ENCODE peak calls at places on chromosomes 5 and 9, in ten cellular contexts. D is GM12865, G is ovary, C is AG10803, P is HCT116, E is left lung, L is tibial artery, H is fibroblast of mammary gland, Y is astrocyte, W is stomach. K is an unnamed sample.

GRCh38 chr9:123335227-123335985 is 20.6 kb upstream of the CRB2 start:
- DNase-seq in E (peak), L (no peak), W (no peak), D (no peak), Y (peak), H (peak), C (peak), G (no peak), P (no peak), K (peak)

GRCh38 chr9:136720251-136720886 is 8.0 kb downstream of the DIPK1B start:
- DNase-seq in G (peak), L (no peak), E (no peak), Y (no peak), H (no peak), D (no peak), P (no peak), W (no peak), C (no peak), K (no peak)

GRCh38 chr9:20508242-20508641 is 114.1 kb downstream of the MLLT3 start:
- DNase-seq in H (no peak), P (no peak), G (no peak), C (no peak), E (no peak), D (peak), Y (no peak), L (no peak), W (no peak), K (no peak)

GRCh38 chr9:75185585-75186170 is 97.4 kb downstream of the OSTF1 start:
- DNase-seq in G (no peak), E (no peak), D (peak), W (peak), Y (no peak), P (peak), L (no peak), C (peak), H (peak), K (peak)

GRCh38 chr5:115419794-115420585 is 123.5 kb upstream of the CCDC112 start:
- DNase-seq in E (peak), Y (peak), P (peak), C (peak), L (no peak), H (peak), W (no peak), D (no peak), G (no peak), K (peak)

GRCh38 chr5:120604898-120605297 is 140.8 kb downstream of the PRR16 start:
- DNase-seq in L (no peak), G (no peak), H (peak), P (peak), C (peak), E (no peak), Y (peak), D (no peak), W (no peak), K (peak)

GRCh38 chr5:121478636-121479035 is 373.0 kb upstream of the FTMT start:
- DNase-seq in H (no peak), P (no peak), Y (no peak), G (no peak), C (no peak), D (no peak), W (no peak), L (no peak), E (no peak), K (no peak)

GRCh38 chr9:95938724-95939123 is 63.2 kb downstream of the ERCC6L2 start:
- DNase-seq in L (no peak), E (no peak), Y (no peak), D (no peak), P (no peak), C (no peak), H (no peak), G (no peak), W (no peak), K (no peak)

GRCh38 chr5:167633114-167633513 is 658.3 kb upstream of the WWC1 start:
- DNase-seq in H (no peak), G (no peak), C (no peak), E (no peak), D (no peak), L (no peak), Y (no peak), P (no peak), W (no peak), K (no peak)

GRCh38 chr5:141934099-141934844 is 10.6 kb downstream of the DELE1 start:
- DNase-seq in Y (peak), P (no peak), L (peak), G (no peak), C (no peak), W (peak), H (no peak), D (no peak), E (no peak), K (no peak)

GRCh38 chr5:120544043-120544442 is 79.9 kb downstream of the PRR16 start:
- DNase-seq in Y (no peak), C (peak), D (no peak), W (no peak), G (no peak), L (no peak), E (no peak), H (peak), P (no peak), K (no peak)

GRCh38 chr9:81549500-81550206 is 139.7 kb downstream of the TLE1 start:
- DNase-seq in Y (no peak), G (no peak), P (no peak), H (no peak), L (no peak), W (no peak), D (no peak), C (no peak), E (no peak), K (no peak)

GRCh38 chr9:137789295-137789895 is 88.2 kb upstream of the CACNA1B start:
- DNase-seq in L (no peak), W (no peak), E (peak), P (no peak), Y (no peak), G (no peak), C (no peak), D (no peak), H (no peak), K (no peak)

GRCh38 chr9:135884328-135885035 is 22.9 kb downstream of the CAMSAP1 start:
- DNase-seq in Y (peak), L (no peak), H (peak), C (peak), G (no peak), D (no peak), P (no peak), W (peak), E (no peak), K (peak)

GRCh38 chr5:55480781-55481180 is 54.0 kb downstream of the PLPP1 start:
- DNase-seq in P (no peak), H (peak), G (no peak), L (no peak), W (no peak), D (no peak), C (peak), E (no peak), Y (peak), K (peak)

GRCh38 chr5:55324815-55325418 is 17.1 kb downstream of the MTREX start:
- DNase-seq in W (no peak), D (peak), H (peak), G (no peak), P (peak), L (no peak), Y (peak), C (peak), E (no peak), K (peak)

GRCh38 chr9:132632426-132632825 is 37.4 kb downstream of the DDX31 start:
- DNase-seq in H (no peak), W (no peak), L (no peak), P (no peak), D (no peak), C (no peak), E (no peak), G (no peak), Y (no peak), K (no peak)

GRCh38 chr5:111511174-111512025 is 935 bp downstream of the STARD4 start:
- DNase-seq in D (no peak), E (no peak), G (no peak), L (no peak), W (no peak), Y (peak), H (peak), P (no peak), C (peak), K (peak)

GRCh38 chr9:18447131-18447530 is 26.8 kb upstream of the ADAMTSL1 start:
- DNase-seq in P (no peak), L (peak), D (no peak), Y (peak), W (no peak), E (no peak), H (peak), C (peak), G (no peak), K (no peak)

GRCh38 chr5:78112931-78113330 is 181.6 kb downstream of the AP3B1 start:
- DNase-seq in C (no peak), L (no peak), W (no peak), E (no peak), D (no peak), P (no peak), H (no peak), Y (no peak), G (no peak), K (no peak)

GRCh38 chr5:53469946-53470687 is 10.3 kb upstream of the FST start:
- DNase-seq in E (no peak), G (no peak), W (no peak), L (no peak), P (no peak), H (no peak), Y (peak), C (peak), D (no peak), K (no peak)

GRCh38 chr9:132181796-132182521 is 20.1 kb downstream of the NTNG2 start:
- DNase-seq in D (no peak), Y (no peak), C (peak), P (no peak), H (no peak), G (no peak), W (no peak), L (no peak), E (no peak), K (peak)

DNA sequence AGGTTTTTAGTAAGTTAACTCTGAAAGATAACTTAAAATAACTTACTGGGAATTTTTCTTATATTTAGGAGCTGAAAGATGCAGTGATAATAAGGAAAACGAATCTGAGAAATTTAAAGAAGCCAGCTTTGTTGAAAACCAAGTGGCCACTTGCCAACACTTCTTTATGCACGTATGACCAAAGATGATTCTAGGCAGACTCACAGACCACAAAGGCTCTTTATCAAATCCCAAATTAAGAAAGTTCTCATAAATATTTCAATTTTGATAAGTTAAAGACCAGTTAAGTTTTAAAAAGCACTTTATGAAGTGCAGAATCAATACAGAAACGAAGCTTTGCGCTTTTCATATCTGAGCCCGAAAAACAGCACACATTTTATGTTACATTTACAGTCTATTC is 1.5 kb downstream of the AFF4 start:
- DNase-seq in L (no peak), Y (peak), E (no peak), G (no peak), D (no peak), W (no peak), C (peak), H (peak), P (no peak), K (peak)
- H3K4me3 ChIP-seq in L (peak), Y (peak), E (peak), G (peak), D (peak), W (peak), C (peak), H (peak), P (peak), K (peak)

GRCh38 chr9:3650994-3651622 is 125.3 kb upstream of the RFX3 start:
- DNase-seq in L (no peak), D (peak), C (no peak), Y (no peak), G (no peak), W (no peak), E (no peak), P (no peak), H (no peak), K (no peak)
- TF ChIP-seq CTCF in L (no peak), D (no peak), C (no peak), Y (no peak), G (no peak), W (no peak), E (no peak), P (no peak), H (no peak), K (no peak)

GRCh38 chr9:25681270-25681669 is 3.0 kb upstream of the TUSC1 start:
- DNase-seq in G (no peak), L (no peak), C (peak), P (no peak), D (no peak), Y (peak), E (no peak), H (peak), W (no peak), K (peak)

GRCh38 chr9:25678147-25678666 is at the start of gene TUSC1:
- DNase-seq in D (no peak), P (no peak), W (peak), E (peak), L (peak), H (peak), Y (peak), G (peak), C (peak), K (peak)

GRCh38 chr9:25677301-25678146 is 720 bp downstream of the TUSC1 start:
- DNase-seq in E (peak), Y (peak), H (peak), C (peak), W (peak), L (peak), G (peak), P (no peak), D (no peak), K (peak)

DNA sequence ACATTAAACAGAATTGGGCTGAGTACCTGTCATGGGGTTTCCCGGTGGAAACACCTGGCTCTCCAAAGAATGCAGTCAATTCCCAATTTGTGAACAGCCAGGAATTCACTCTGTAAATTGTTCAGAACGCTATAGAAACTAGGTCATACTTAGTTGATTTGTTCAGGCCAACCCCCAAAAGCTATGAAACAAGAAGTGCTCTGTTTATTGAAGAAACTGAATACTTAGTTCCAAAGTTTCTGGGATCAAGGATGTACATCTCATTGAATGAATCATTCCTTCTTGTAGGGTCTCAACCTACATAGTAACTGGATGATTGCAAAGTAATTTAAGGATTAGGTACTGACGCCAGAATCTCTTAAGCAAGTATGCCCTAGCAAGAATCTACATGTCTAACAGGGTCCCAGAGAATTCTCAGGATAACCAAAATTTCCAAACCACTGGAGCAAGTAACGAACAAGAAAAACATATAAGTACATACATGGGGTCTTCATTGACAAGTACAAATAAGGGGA is 659 bp upstream of the TUSC1 start:
- DNase-seq in Y (no peak), C (no peak), E (no peak), W (no peak), H (no peak), L (no peak), D (no peak), P (no peak), G (no peak), K (no peak)
- H3K4me3 ChIP-seq in Y (peak), C (peak), E (peak), W (peak), H (peak), L (peak), D (no peak), P (no peak), G (peak), K (peak)

DNA sequence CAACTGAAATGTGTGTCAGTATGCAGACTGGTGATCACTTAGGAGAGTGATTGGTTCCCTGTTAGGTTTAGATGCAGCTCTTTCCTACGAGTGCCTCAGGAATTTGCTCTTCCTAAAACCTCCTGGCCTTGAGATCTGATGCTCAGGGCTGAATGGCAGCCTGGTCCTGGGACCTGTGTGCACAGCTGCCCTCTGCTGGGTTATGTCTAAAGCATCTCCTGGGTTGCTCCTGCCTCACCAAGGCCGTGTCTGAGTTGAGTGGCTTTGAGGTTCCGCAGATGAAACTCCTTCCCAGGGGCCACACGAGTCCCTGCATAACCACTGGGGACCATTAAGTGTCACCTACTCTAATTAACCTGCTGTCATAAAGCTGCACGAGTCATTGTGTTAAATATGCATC is 59.5 kb downstream of the MVB12B start:
- DNase-seq in Y (no peak), W (no peak), L (no peak), P (no peak), E (no peak), C (no peak), G (no peak), D (peak), H (no peak), K (no peak)
- TF ChIP-seq CTCF in Y (peak), W (no peak), L (no peak), P (peak), E (no peak), C (peak), G (no peak), D (peak), H (peak), K (peak)